ENCODE peak calls at places on chromosomes 12 and 14, in four cellular contexts. Q is SK-N-SH, Z is HepG2, V is K562. W is an unnamed sample.

GRCh38 chr12:75260316-75260715 is 50.7 kb upstream of the KCNC2 start:
- DNase-seq in Z (no peak), V (no peak), Q (no peak), W (no peak)

GRCh38 chr14:90239139-90239538 is 17.2 kb upstream of the PSMC1 start:
- DNase-seq in Z (no peak), V (no peak), Q (no peak), W (no peak)

GRCh38 chr12:107684990-107685359 is 624 bp upstream of the PWP1 start:
- DNase-seq in Z (peak; percentile 96), V (peak; percentile 29), Q (peak; percentile 60), W (no peak)

GRCh38 chr14:78983126-78983525 is 813.0 kb downstream of the NRXN3 start:
- DNase-seq in Z (no peak), Q (no peak), V (no peak), W (no peak)

GRCh38 chr14:66117600-66117999 is 368.6 kb upstream of the CCDC196 start:
- DNase-seq in Z (no peak), Q (no peak), V (no peak), W (no peak)

GRCh38 chr12:570237-570925 is 92.9 kb downstream of the NINJ2 start:
- DNase-seq in Q (peak; percentile 81), V (peak; percentile 73), Z (peak; percentile 77), W (no peak)

GRCh38 chr12:55068416-55069010 is 48.7 kb downstream of the NEUROD4 start:
- DNase-seq in V (peak; percentile 63), Z (peak; percentile 30), Q (peak; percentile 48), W (no peak)

GRCh38 chr14:95095991-95096390 is 61.3 kb downstream of the DICER1 start:
- DNase-seq in Z (no peak), V (no peak), Q (no peak), W (no peak)

GRCh38 chr14:104710071-104710735 is 13.8 kb upstream of the ADSS1 start:
- DNase-seq in Z (no peak), V (no peak), Q (no peak), W (no peak)

GRCh38 chr14:104707629-104708595 is 16.1 kb upstream of the ADSS1 start:
- DNase-seq in V (no peak), Z (no peak), Q (no peak), W (no peak)

GRCh38 chr14:104706733-104707628 is 17.0 kb upstream of the ADSS1 start:
- DNase-seq in Z (no peak), Q (no peak), V (no peak), W (no peak)

GRCh38 chr14:104709387-104710019 is 14.5 kb upstream of the ADSS1 start:
- DNase-seq in Z (no peak), V (no peak), Q (no peak), W (no peak)

DNA sequence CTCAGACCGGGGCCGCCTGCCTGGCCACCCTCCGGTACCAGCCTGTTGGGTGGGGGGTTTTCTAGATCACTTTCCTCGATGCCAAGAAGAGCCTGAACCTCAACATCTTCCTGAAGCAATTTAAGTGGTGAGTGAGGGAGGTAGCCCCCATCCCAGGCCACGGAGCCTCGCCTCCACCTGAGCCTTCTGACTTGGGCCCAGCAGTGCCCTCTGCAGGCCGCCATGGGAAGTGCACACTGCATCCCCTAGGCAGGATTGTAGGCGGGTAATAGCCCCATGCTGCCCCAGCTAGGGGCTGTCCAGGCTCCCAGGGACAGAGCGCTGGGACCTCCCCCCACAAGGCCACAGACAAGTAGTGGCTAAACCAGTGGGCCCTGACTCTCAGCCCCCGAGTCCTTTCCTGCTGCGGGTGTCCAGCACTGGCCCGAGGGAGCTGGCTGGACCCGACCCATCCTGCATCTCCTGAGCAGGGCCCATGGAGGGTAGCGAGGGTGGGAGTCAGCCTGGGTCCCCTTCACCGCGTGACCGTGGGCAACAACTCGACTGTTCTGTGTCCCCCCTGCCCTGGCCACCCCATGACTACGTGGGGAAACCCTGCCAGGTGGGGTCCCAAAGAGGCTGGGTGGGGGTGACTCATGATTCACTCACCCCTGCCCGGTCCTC is 15.3 kb upstream of the ADSS1 start:
- DNase-seq in Z (peak; percentile 35), V (peak; percentile 78), Q (peak; percentile 97), W (no peak)
- TF ChIP-seq POLR2AphosphoS5 in Z (no peak), V (no peak), Q (no peak), W (no peak)

DNA sequence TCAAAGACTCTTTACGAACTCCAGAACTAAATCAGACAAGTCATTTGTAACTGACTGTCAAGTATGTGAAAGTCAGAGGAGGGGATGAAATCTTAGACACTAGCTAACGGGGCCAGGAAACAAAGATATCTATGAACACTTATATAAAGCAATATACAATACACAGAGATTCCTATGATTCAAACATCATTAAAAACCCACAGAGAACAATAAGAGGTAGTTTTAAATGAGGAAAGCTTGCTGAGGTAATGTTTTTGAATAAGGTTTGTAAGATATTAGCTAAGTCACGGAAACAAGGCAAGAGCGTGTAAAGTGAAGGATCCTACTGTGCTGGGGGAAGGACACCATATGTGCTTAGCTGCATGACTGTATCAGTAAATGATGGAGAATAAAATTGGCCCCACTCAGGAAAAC is 36.7 kb downstream of the SAV1 start:
- DNase-seq in Z (no peak), Q (no peak), V (no peak), W (no peak)
- TF ChIP-seq MXI1 in Z (no peak), Q (no peak), V (no peak), W (no peak)

GRCh38 chr12:131900397-131900796 is 6.0 kb downstream of the ULK1 start:
- DNase-seq in V (no peak), Z (no peak), Q (no peak), W (no peak)
- TF ChIP-seq MAX in V (no peak), Z (no peak), Q (no peak), W (no peak)

GRCh38 chr14:23301288-23301968 is 1.2 kb downstream of the PPP1R3E start:
- DNase-seq in Q (peak; percentile 98), V (peak; percentile 95), Z (peak; percentile 100), W (peak; percentile 91)
- TF ChIP-seq POLR2AphosphoS5 in Q (no peak), V (peak; percentile 54), Z (peak; percentile 76), W (no peak)

GRCh38 chr14:56460469-56460868 is 119.1 kb upstream of the TMEM260 start:
- DNase-seq in Q (no peak), V (no peak), Z (no peak), W (no peak)

GRCh38 chr14:56463491-56463890 is 116.1 kb upstream of the TMEM260 start:
- DNase-seq in V (no peak), Q (no peak), Z (no peak), W (no peak)

DNA sequence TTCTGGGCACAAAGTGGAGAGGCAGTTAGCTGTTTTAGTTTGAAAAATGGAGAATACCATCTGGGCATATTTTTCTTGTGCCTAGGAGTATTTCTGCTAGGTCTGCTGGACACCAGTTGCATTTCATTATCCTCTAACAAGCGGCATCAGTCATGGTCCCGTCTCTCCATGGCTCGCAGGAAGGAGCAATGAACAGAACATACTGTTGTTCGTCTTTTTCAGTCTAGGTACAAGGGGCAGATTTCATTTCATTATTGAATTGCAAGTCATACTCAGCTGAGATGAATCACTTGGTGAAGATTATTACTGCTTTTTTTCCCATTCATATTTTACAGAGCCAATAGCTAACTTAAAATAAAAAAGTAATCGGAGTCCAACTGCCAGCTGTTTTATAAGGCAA is 117.7 kb upstream of the TMEM260 start:
- DNase-seq in Z (no peak), V (no peak), Q (no peak), W (no peak)
- TF ChIP-seq MXI1 in Z (no peak), V (no peak), Q (no peak), W (no peak)

GRCh38 chr14:89131004-89131750 is 285.9 kb downstream of the FOXN3 start:
- DNase-seq in Q (no peak), V (no peak), Z (no peak), W (no peak)

GRCh38 chr14:89126461-89126860 is 290.6 kb downstream of the FOXN3 start:
- DNase-seq in Z (no peak), V (no peak), Q (no peak), W (no peak)

GRCh38 chr14:89125216-89125615 is 291.8 kb downstream of the FOXN3 start:
- DNase-seq in V (no peak), Q (no peak), Z (no peak), W (no peak)

GRCh38 chr14:89129570-89129969 is 287.5 kb downstream of the FOXN3 start:
- DNase-seq in Z (no peak), V (no peak), Q (no peak), W (no peak)

GRCh38 chr14:89128616-89129015 is 288.4 kb downstream of the FOXN3 start:
- DNase-seq in Z (no peak), V (no peak), Q (no peak), W (no peak)
- TF ChIP-seq MAX in Z (no peak), V (no peak), Q (no peak), W (no peak)

GRCh38 chr12:50026691-50027090 is 1.4 kb upstream of the RACGAP1 start:
- DNase-seq in Q (no peak), Z (no peak), V (no peak), W (no peak)

GRCh38 chr12:50024804-50025186 is 499 bp downstream of the RACGAP1 start:
- DNase-seq in Q (no peak), V (no peak), Z (no peak), W (no peak)

GRCh38 chr12:50022903-50023302 is 2.4 kb downstream of the RACGAP1 start:
- DNase-seq in Q (no peak), V (no peak), Z (no peak), W (no peak)

GRCh38 chr12:50024227-50024626 is 1.1 kb downstream of the RACGAP1 start:
- DNase-seq in V (no peak), Q (no peak), Z (no peak), W (no peak)

DNA sequence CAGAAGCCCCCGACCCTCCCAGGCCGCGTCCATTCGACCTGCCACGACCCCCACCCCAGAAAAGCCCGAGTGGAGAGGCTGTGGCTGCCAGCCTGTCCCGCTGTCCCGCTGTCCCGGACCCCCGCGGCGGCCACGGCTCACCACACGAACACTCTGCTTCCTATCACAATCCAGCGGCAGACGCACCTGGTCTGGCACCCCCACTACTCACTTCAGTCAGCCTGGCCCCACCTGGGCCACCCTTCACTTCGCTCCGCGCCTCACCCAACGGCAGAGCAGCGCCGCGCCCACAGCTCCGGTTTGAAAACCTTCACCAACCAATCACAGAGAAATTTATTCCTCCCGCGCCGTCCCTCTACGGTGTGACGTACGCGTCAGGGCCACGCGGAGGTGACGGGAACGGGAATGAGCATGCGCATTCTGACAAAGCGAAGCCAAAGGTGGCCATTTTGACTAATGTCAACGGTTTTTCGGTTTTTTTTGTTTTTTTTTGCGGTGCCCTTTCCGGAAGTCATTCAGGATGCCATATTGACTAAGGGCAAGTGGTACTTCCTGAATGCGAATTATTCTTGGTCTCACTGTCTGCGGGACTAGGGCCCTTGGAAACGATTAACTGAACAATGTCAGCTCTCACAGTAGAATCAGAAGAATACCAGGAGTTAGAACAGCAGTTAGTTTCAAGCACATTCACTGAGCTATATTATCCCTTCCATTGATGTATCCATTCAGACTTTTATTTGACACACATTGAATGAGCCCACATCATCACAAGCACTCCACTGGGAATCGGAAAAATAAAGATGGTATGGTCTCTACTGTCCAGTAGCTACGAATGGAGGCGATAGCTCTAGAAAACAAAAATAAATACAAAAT is at the start of gene RACGAP1:
- DNase-seq in V (peak; percentile 93), Q (peak; percentile 96), Z (peak; percentile 97), W (peak; percentile 98)
- TF ChIP-seq POLR2AphosphoS5 in V (peak; percentile 63), Q (peak; percentile 70), Z (peak; percentile 78), W (no peak)

GRCh38 chr12:120709976-120710804 is at the start of gene UNC119B:
- DNase-seq in Z (no peak), Q (peak; percentile 96), V (peak; percentile 92), W (no peak)
- TF ChIP-seq MXI1 in Z (no peak), Q (peak; percentile 41), V (no peak), W (no peak)

W was measured in GM12878.